ENCODE peak calls at places on chromosomes 11 and 22, in four cellular contexts. J is breast epithelium, I is tibial nerve, Q is psoas muscle. M is an unnamed sample.

GRCh38 chr11:118911880-118912741 is 13.6 kb downstream of the BCL9L start:
- DNase-seq in J (peak), I (peak), Q (peak), M (peak)

GRCh38 chr11:1335811-1336761 is 26.7 kb upstream of the TOLLIP start:
- DNase-seq in J (peak), I (peak), Q (peak), M (peak)

GRCh38 chr11:63837719-63838118 is 1.2 kb upstream of the MARK2 start:
- DNase-seq in J (no peak), I (no peak), Q (no peak), M (no peak)

GRCh38 chr22:37894939-37895670 is 11.0 kb upstream of the MICALL1 start:
- DNase-seq in J (peak), I (no peak), Q (no peak), M (no peak)

GRCh38 chr11:21933095-21933494 is 259.8 kb upstream of the ANO5 start:
- DNase-seq in J (no peak), I (no peak), Q (no peak), M (no peak)

GRCh38 chr11:1138053-1138452 is 19.7 kb upstream of the MUC5AC start:
- DNase-seq in J (no peak), I (no peak), Q (no peak), M (no peak)

GRCh38 chr11:111417011-111417765 is 38.1 kb upstream of the POU2AF1 start:
- DNase-seq in J (no peak), I (no peak), Q (no peak), M (peak)

GRCh38 chr11:67023957-67024353 is 1.0 kb downstream of the SYT12 start:
- DNase-seq in J (no peak), I (no peak), Q (no peak), M (no peak)

GRCh38 chr11:2271327-2272240 is 1.2 kb upstream of the ASCL2 start:
- DNase-seq in J (peak), I (no peak), Q (peak), M (no peak)

GRCh38 chr11:67411785-67412152 is 3.7 kb upstream of the CARNS1 start:
- DNase-seq in J (no peak), I (no peak), Q (no peak), M (no peak)

GRCh38 chr11:20248345-20248744 is 88.1 kb upstream of the DBX1 start:
- DNase-seq in J (no peak), I (no peak), Q (no peak), M (no peak)

GRCh38 chr22:49461674-49462073 is 366.0 kb downstream of the BRD1 start:
- DNase-seq in J (no peak), I (no peak), Q (no peak), M (no peak)

GRCh38 chr11:86673055-86673843 is 833 bp upstream of the ME3 start:
- DNase-seq in J (no peak), I (no peak), Q (no peak), M (no peak)

GRCh38 chr22:41557401-41558240 is 3.2 kb upstream of the CSDC2 start:
- DNase-seq in J (no peak), I (peak), Q (no peak), M (peak)

GRCh38 chr22:50304528-50305392 is 2.7 kb downstream of the PLXNB2 start:
- DNase-seq in J (peak), I (no peak), Q (no peak), M (no peak)

GRCh38 chr22:50112151-50113118 is 22.6 kb downstream of the MOV10L1 start:
- DNase-seq in J (no peak), I (no peak), Q (no peak), M (peak)

GRCh38 chr11:134267466-134267865 is 8.7 kb upstream of the GLB1L3 start:
- DNase-seq in J (no peak), I (no peak), Q (no peak), M (no peak)

GRCh38 chr22:30813936-30814335 is 119.3 kb downstream of the OSBP2 start:
- DNase-seq in J (no peak), I (no peak), Q (no peak), M (no peak)

GRCh38 chr11:111045408-111045806 is 200.1 kb upstream of the POU2AF2 start:
- DNase-seq in J (no peak), I (no peak), Q (no peak), M (no peak)

GRCh38 chr11:78905756-78906155 is 331.1 kb upstream of the NARS2 start:
- DNase-seq in J (no peak), I (no peak), Q (no peak), M (no peak)

GRCh38 chr22:41821449-41822030 is 11.4 kb upstream of the SREBF2 start:
- DNase-seq in J (no peak), I (no peak), Q (no peak), M (no peak)

GRCh38 chr11:46333129-46333947 is 13.9 kb upstream of the DGKZ start:
- DNase-seq in J (no peak), I (no peak), Q (no peak), M (no peak)
- H3K4me3 ChIP-seq in J (peak), I (peak), Q (peak), M (peak)

DNA sequence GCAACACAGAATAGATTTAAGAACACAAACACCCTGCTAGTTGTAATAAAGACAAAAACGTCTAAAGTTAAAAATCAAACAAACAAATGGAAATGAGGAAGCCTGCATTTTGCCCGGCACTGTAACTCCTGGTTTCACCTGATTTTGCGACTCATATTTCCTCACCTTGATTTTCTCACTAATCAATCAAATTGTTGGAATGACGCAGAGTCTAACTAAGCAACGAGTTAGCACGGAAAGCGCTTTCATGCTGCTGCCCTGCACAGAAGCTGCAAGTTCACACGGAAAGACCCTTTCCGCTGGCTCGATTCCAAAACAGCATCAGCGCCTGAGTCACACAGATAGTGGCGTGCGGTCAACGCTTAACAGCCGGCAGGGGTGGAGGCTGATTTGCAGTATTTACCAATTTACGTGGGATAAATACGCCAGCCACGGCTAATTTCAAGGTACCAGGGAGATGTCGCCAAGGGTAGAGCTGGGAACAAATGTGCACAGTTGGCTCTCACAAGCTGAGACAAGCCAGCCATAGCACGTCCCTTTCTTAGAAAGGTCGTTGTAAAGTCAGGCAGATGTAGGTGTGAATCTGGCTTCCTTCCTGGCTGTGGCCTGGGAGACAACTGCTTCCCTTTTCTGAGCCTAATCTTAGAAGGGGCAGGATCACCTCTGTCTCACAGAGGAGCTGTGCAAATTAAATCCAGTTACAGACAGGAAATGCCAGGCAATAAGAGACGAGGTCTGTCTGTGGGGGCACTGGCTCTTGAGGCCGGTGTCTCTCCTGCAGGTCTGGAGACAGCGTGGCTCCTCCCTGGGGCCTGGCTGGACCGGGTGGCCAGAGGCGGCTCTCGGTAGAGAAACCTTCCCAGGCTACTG is 76.9 kb upstream of the TTLL12 start:
- DNase-seq in J (peak), I (no peak), Q (peak), M (peak)
- H3K27ac ChIP-seq in J (peak), I (peak), Q (no peak), M (no peak)

GRCh38 chr11:35089724-35090505 is 49.1 kb upstream of the CD44 start:
- DNase-seq in J (no peak), I (no peak), Q (no peak), M (no peak)
- H3K4me3 ChIP-seq in J (no peak), I (no peak), Q (no peak), M (no peak)

GRCh38 chr11:57417056-57417455 is 9.9 kb downstream of the SLC43A3 start:
- DNase-seq in J (no peak), I (peak), Q (no peak), M (no peak)

GRCh38 chr11:57414612-57415212 is 12.2 kb downstream of the SLC43A3 start:
- DNase-seq in J (no peak), I (no peak), Q (no peak), M (no peak)

GRCh38 chr11:57413681-57414080 is 13.2 kb downstream of the SLC43A3 start:
- DNase-seq in J (no peak), I (no peak), Q (no peak), M (no peak)

GRCh38 chr11:57421066-57421465 is 5.9 kb downstream of the SLC43A3 start:
- DNase-seq in J (no peak), I (no peak), Q (no peak), M (no peak)

DNA sequence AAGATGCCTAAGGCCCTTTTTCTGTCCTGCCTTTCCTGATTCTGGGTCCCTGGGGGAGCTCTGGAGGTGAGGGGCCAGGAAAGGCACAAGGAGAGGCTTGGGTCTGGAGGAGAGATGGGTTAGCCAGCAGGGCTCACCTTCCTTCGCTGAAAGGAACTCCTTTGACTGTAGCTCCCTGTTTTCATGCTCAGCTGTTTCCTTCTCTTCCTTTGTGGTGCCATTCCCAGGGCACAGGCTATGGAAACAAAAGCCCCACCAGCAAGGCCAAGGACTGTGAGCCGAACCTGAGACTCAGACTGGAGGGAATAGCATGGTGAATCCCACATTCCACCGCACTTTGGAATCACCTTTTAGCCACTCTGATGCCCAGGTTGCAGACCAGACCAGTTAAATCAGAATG is 10.5 kb downstream of the SLC43A3 start:
- DNase-seq in J (no peak), I (no peak), Q (no peak), M (no peak)
- H3K27ac ChIP-seq in J (peak), I (peak), Q (no peak), M (no peak)

GRCh38 chr11:126059238-126059761 is 3.4 kb downstream of the CDON start:
- DNase-seq in J (no peak), I (no peak), Q (no peak), M (no peak)
- H3K4me3 ChIP-seq in J (peak), I (no peak), Q (no peak), M (no peak)

GRCh38 chr22:46172522-46172921 is 22.2 kb downstream of the PPARA start:
- DNase-seq in J (no peak), I (no peak), Q (peak), M (no peak)
- H3K27ac ChIP-seq in J (no peak), I (peak), Q (peak), M (no peak)

GRCh38 chr11:73288873-73289707 is 17.0 kb downstream of the P2RY6 start:
- DNase-seq in J (peak), I (peak), Q (peak), M (no peak)
- H3K4me3 ChIP-seq in J (peak), I (no peak), Q (peak), M (no peak)

GRCh38 chr11:120115272-120116000 is 22.5 kb downstream of the TRIM29 start:
- DNase-seq in J (no peak), I (no peak), Q (no peak), M (no peak)
- H3K27ac ChIP-seq in J (no peak), I (no peak), Q (no peak), M (no peak)

DNA sequence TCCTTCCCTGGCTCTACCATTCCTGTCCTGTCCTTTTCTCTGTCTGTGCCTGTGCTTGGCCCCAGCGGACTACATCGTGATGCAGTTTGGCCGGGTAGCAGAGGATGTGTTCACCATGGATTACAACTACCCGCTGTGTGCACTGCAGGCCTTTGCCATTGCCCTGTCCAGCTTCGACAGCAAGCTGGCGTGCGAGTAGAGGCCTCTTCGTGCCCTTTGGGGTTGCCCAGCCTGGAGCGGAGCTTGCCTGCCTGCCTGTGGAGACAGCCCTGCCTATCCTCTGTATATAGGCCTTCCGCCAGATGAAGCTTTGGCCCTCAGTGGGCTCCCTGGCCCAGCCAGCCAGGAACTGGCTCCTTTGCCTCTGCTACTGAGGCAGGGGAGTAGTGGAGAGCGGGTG is 20.4 kb downstream of the TUB start:
- DNase-seq in J (no peak), I (peak), Q (peak), M (no peak)
- H3K4me3 ChIP-seq in J (no peak), I (no peak), Q (no peak), M (no peak)

GRCh38 chr11:114156766-114157165 is 97.3 kb downstream of the ZBTB16 start:
- DNase-seq in J (no peak), I (no peak), Q (peak), M (no peak)
- H3K27ac ChIP-seq in J (peak), I (peak), Q (peak), M (no peak)